ENCODE peak calls at places on chromosome 18, in four cellular contexts. E is IMR-90, J is K562, I is GM12878. W is an unnamed sample. For H3K4me1, the result is how much of the 10 kb centered on the place peaks cover.

GRCh38 chr18:48740068-48740440 is 201.2 kb downstream of the CTIF start:
- DNase-seq in I (no peak), E (no peak), J (no peak), W (no peak)

GRCh38 chr18:63336366-63337099 is 17.0 kb upstream of the BCL2 start:
- DNase-seq in E (peak), I (no peak), J (no peak), W (no peak)

GRCh38 chr18:26617151-26617554 is 68.8 kb upstream of the KCTD1 start:
- DNase-seq in I (no peak), J (no peak), E (peak), W (no peak)

GRCh38 chr18:3015203-3015590 is 2.3 kb upstream of the LPIN2 start:
- DNase-seq in I (no peak), J (peak), E (peak), W (no peak)

GRCh38 chr18:75247601-75248421 is 37.2 kb downstream of the TSHZ1 start:
- DNase-seq in I (no peak), E (peak), J (no peak), W (no peak)

GRCh38 chr18:70295633-70296188 is 6.9 kb downstream of the SOCS6 start:
- DNase-seq in J (no peak), E (peak), I (no peak), W (peak)

GRCh38 chr18:61953641-61954040 is 60.8 kb upstream of the RNF152 start:
- DNase-seq in E (no peak), I (no peak), J (no peak), W (no peak)

GRCh38 chr18:11391636-11392035 is 217.8 kb upstream of the SLC35G4 start:
- DNase-seq in I (no peak), E (peak), J (no peak), W (no peak)

GRCh38 chr18:13372405-13372995 is 153.9 kb downstream of the LDLRAD4 start:
- DNase-seq in E (no peak), J (no peak), I (no peak), W (no peak)

GRCh38 chr18:61741881-61742280 is 150.9 kb downstream of the RNF152 start:
- DNase-seq in I (no peak), J (no peak), E (no peak), W (no peak)

GRCh38 chr18:63317982-63318881 is 1.3 kb downstream of the BCL2 start:
- DNase-seq in I (no peak), J (no peak), E (no peak), W (peak)

GRCh38 chr18:62037989-62038778 is 145.4 kb upstream of the RNF152 start:
- DNase-seq in J (no peak), E (peak), I (no peak), W (no peak)

GRCh38 chr18:58125183-58125582 is 81.2 kb downstream of the NEDD4L start:
- DNase-seq in J (no peak), I (no peak), E (no peak), W (no peak)

GRCh38 chr18:55097406-55098170 is 138.3 kb upstream of the CCDC68 start:
- DNase-seq in I (no peak), E (no peak), J (peak), W (no peak)

GRCh38 chr18:59228361-59228760 is 8.4 kb downstream of the GRP start:
- DNase-seq in I (no peak), E (no peak), J (no peak), W (no peak)

GRCh38 chr18:49094979-49095632 is 144.3 kb upstream of the SMAD7 start:
- DNase-seq in I (no peak), E (peak), J (no peak), W (no peak)

GRCh38 chr18:13800505-13801259 is 23.3 kb upstream of the MC5R start:
- DNase-seq in J (peak), E (peak), I (no peak), W (peak)

GRCh38 chr18:2901405-2901989 is 54.7 kb downstream of the EMILIN2 start:
- DNase-seq in J (no peak), I (no peak), E (peak), W (no peak)

GRCh38 chr18:6044319-6044718 is 149.0 kb upstream of the TMEM200C start:
- DNase-seq in J (no peak), I (no peak), E (no peak), W (no peak)

GRCh38 chr18:3855961-3856360 is 406.0 kb downstream of the TGIF1 start:
- DNase-seq in I (no peak), J (no peak), E (no peak), W (no peak)

GRCh38 chr18:74257083-74257482 is 34.7 kb downstream of the CYB5A start:
- DNase-seq in E (no peak), I (no peak), J (no peak), W (no peak)

GRCh38 chr18:48663931-48664847 is 125.4 kb downstream of the CTIF start:
- DNase-seq in J (peak), I (no peak), E (peak), W (peak)

DNA sequence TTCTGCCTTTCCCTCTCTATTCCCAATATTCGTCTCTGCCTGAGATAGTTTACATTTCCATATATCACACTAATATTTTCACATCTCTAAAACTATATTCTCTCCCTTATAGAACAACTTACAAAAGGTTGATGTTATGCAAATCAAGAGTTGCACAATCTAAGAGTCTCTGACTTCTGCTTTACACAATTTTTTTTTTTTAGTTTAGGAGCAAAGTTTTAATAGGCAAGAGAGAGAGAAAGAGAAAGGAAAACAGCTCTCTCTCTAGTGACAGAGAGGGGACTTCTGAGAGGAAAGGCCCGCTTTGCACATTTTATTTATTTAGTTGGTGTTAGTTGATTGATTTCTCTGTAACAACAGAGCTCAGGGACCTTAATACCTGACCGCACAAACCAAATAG is 380.2 kb downstream of the TXNL1 start:
- DNase-seq in I (no peak), J (no peak), E (peak), W (no peak)
- H3K4me1 ChIP-seq in I (under half), J (under half), E (under half), W (under half)

GRCh38 chr18:37567061-37567993 is 1.7 kb upstream of the CELF4 start:
- DNase-seq in E (no peak), I (no peak), J (no peak), W (peak)

GRCh38 chr18:37566479-37567060 is 972 bp upstream of the CELF4 start:
- DNase-seq in I (no peak), J (no peak), E (no peak), W (peak)

GRCh38 chr18:37565138-37565984 is at the start of gene CELF4:
- DNase-seq in I (no peak), J (no peak), E (no peak), W (peak)

GRCh38 chr18:37564796-37565137 is 831 bp downstream of the CELF4 start:
- DNase-seq in I (no peak), E (peak), J (peak), W (peak)

DNA sequence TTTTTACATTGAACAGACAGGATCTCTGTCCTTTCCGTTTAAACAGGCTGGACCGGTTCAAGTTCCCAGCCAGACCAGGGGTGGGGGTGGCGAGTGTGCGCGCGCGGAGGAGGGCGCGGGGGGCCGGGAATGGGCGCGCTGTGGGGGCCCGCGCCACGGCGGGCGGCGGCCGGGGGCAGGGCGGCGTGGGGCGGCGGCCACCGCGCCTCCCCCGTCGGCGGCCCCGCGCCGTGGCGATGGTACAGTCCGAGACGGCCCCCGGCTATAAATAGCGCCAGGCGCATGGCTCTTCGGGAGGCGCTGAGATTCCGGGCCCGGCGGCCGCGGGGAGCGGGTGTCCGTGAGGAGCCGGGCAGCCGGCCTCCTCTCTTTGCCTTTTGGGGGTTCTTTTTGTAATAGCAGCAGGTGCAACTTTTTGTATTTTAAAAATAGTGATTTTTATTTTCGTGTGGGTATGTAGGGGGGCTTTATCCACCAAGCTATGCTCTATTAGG is 434 bp upstream of the CELF4 start:
- DNase-seq in I (no peak), E (peak), J (no peak), W (peak)
- TF ChIP-seq RCOR1 in I (no peak), E (no peak), J (no peak), W (no peak)

DNA sequence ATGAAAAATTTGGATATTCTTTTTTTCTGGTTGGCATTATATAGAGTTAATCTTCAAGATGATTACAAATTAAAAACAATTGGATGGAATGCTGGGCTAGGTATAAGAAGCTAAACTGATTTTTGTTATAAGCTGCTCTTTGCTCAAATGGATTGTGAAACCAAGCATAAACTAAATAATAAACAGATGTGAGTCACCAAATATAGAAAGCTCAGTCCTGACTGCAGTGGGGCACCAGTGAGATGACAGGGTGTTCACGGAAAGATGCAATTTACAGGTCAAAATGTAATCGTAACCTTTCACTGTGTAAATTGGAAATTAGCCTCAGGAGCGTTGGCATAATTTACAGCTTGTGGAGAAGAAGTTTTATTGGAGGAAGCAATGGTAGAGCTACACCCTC is 74.1 kb upstream of the NFATC1 start:
- DNase-seq in I (no peak), J (no peak), E (peak), W (no peak)
- H2AFZ ChIP-seq in I (no peak), J (no peak), E (no peak), W (no peak)

GRCh38 chr18:9117980-9118841 is 15.7 kb downstream of the NDUFV2 start:
- DNase-seq in J (peak), E (no peak), I (no peak), W (no peak)
- H3K4me1 ChIP-seq in J (under half), E (under half), I (under half), W (under half)

GRCh38 chr18:9474103-9474982 is 970 bp upstream of the RALBP1 start:
- DNase-seq in E (peak), J (no peak), I (no peak), W (peak)
- TF ChIP-seq RCOR1 in E (no peak), J (no peak), I (no peak), W (no peak)

GRCh38 chr18:24530630-24531111 is 70.2 kb downstream of the HRH4 start:
- DNase-seq in J (peak), E (peak), I (no peak), W (no peak)
- H2AFZ ChIP-seq in J (no peak), E (peak), I (no peak), W (no peak)

GRCh38 chr18:7921938-7922587 is 354.9 kb downstream of the PTPRM start:
- DNase-seq in J (no peak), E (peak), I (no peak), W (no peak)

GRCh38 chr18:7919565-7919964 is 352.4 kb downstream of the PTPRM start:
- DNase-seq in E (no peak), J (no peak), I (no peak), W (no peak)

GRCh38 chr18:7926526-7926925 is 359.4 kb downstream of the PTPRM start:
- DNase-seq in J (peak), I (no peak), E (no peak), W (peak)

GRCh38 chr18:7924616-7925015 is 357.5 kb downstream of the PTPRM start:
- DNase-seq in E (no peak), I (no peak), J (no peak), W (no peak)

GRCh38 chr18:7923105-7923504 is 356.0 kb downstream of the PTPRM start:
- DNase-seq in E (no peak), J (no peak), I (no peak), W (no peak)
- H3K4me1 ChIP-seq in E (under half), J (under half), I (under half), W (under half)